ENCODE peak calls at places on chromosomes 1 and 21, in four cellular contexts. R, U, J and G are unnamed samples.

GRCh38 chr1:109783436-109783835 is 19.7 kb upstream of the EPS8L3 start:
- DNase-seq in R (no peak), U (no peak), J (no peak), G (no peak)

GRCh38 chr1:9859252-9860014 is 35.7 kb upstream of the CLSTN1 start:
- DNase-seq in R (no peak), U (no peak), J (no peak), G (no peak)

GRCh38 chr1:17587693-17588047 is 48.2 kb downstream of the ARHGEF10L start:
- DNase-seq in R (no peak), U (peak), J (no peak), G (peak)

GRCh38 chr1:117284408-117285215 is 73.9 kb upstream of the VTCN1 start:
- DNase-seq in R (peak), U (peak), J (no peak), G (no peak)

GRCh38 chr1:235872270-235872669 is 5.6 kb upstream of the LYST start:
- DNase-seq in R (no peak), U (no peak), J (no peak), G (no peak)

GRCh38 chr1:147568551-147568950 is 27.2 kb downstream of the BCL9 start:
- DNase-seq in R (no peak), U (no peak), J (no peak), G (no peak)

GRCh38 chr21:38986460-38987395 is 181.0 kb downstream of the ETS2 start:
- DNase-seq in R (no peak), U (peak), J (no peak), G (no peak)

GRCh38 chr1:157438236-157439012 is 113.9 kb downstream of the FCRL5 start:
- DNase-seq in R (no peak), U (no peak), J (no peak), G (no peak)

GRCh38 chr1:1764876-1765478 is 13.3 kb downstream of the NADK start:
- DNase-seq in R (no peak), U (no peak), J (no peak), G (peak)

GRCh38 chr1:39960461-39960958 is 5.6 kb downstream of the MFSD2A start:
- DNase-seq in R (peak), U (no peak), J (peak), G (no peak)

GRCh38 chr1:117815105-117815812 is 114.2 kb downstream of the GDAP2 start:
- DNase-seq in R (no peak), U (no peak), J (no peak), G (no peak)

GRCh38 chr1:28298438-28298837 is 30.4 kb upstream of the MED18 start:
- DNase-seq in R (no peak), U (no peak), J (no peak), G (no peak)

GRCh38 chr1:112849425-112849966 is 106.5 kb downstream of the SLC16A1 start:
- DNase-seq in R (no peak), U (no peak), J (no peak), G (peak)

GRCh38 chr1:166730299-166730888 is 108.9 kb upstream of the POGK start:
- DNase-seq in R (peak), U (no peak), J (no peak), G (no peak)

GRCh38 chr1:223819730-223820514 is 25.8 kb downstream of the TP53BP2 start:
- DNase-seq in R (no peak), U (no peak), J (no peak), G (no peak)

GRCh38 chr1:90768826-90769225 is 51.7 kb upstream of the BARHL2 start:
- DNase-seq in R (no peak), U (no peak), J (no peak), G (no peak)

GRCh38 chr1:10193340-10193739 is 17.0 kb upstream of the KIF1B start:
- DNase-seq in R (no peak), U (no peak), J (no peak), G (no peak)

GRCh38 chr1:248814351-248814750 is 11.4 kb downstream of the SH3BP5L start:
- DNase-seq in R (no peak), U (no peak), J (no peak), G (no peak)

GRCh38 chr21:26797878-26798456 is 47.2 kb downstream of the ADAMTS1 start:
- DNase-seq in R (no peak), U (no peak), J (no peak), G (no peak)

GRCh38 chr1:201652180-201652579 is 113.3 kb downstream of the NAV1 start:
- DNase-seq in R (no peak), U (no peak), J (no peak), G (no peak)

GRCh38 chr1:220889333-220889732 is 10.1 kb downstream of the HLX start:
- DNase-seq in R (no peak), U (no peak), J (no peak), G (no peak)

GRCh38 chr1:27342391-27342777 is 562 bp downstream of the SYTL1 start:
- DNase-seq in R (no peak), U (no peak), J (no peak), G (no peak)

GRCh38 chr1:156706647-156707008 is 1.2 kb upstream of the CRABP2 start:
- DNase-seq in R (peak), U (no peak), J (no peak), G (peak)

GRCh38 chr1:209704584-209704983 is at the start of gene HSD11B1:
- DNase-seq in R (no peak), U (no peak), J (no peak), G (no peak)

GRCh38 chr1:47971385-47971784 is 25.8 kb downstream of the TRABD2B start:
- DNase-seq in R (no peak), U (no peak), J (no peak), G (no peak)

GRCh38 chr1:39509360-39510009 is 18.0 kb downstream of the BMP8A start:
- DNase-seq in R (no peak), U (no peak), J (peak), G (no peak)

GRCh38 chr1:41673355-41673754 is 188.9 kb upstream of the EDN2 start:
- DNase-seq in R (no peak), U (no peak), J (peak), G (no peak)

GRCh38 chr1:79373481-79374132 is 367.1 kb upstream of the ADGRL4 start:
- DNase-seq in R (no peak), U (no peak), J (no peak), G (no peak)

GRCh38 chr1:162878000-162878596 is 17.1 kb upstream of the CCDC190 start:
- DNase-seq in R (peak), U (peak), J (no peak), G (peak)

GRCh38 chr1:24384251-24385090 is 29.1 kb downstream of the STPG1 start:
- DNase-seq in R (no peak), U (no peak), J (no peak), G (no peak)

GRCh38 chr1:156471496-156472490 is 28.8 kb downstream of the MEF2D start:
- DNase-seq in R (no peak), U (peak), J (no peak), G (no peak)

GRCh38 chr1:54112969-54113368 is 39.8 kb downstream of the CDCP2 start:
- DNase-seq in R (no peak), U (no peak), J (no peak), G (no peak)

GRCh38 chr21:42524341-42525227 is 10.9 kb downstream of the SLC37A1 start:
- DNase-seq in R (no peak), U (peak), J (peak), G (peak)

GRCh38 chr1:2982615-2983318 is 38.5 kb upstream of the ACTRT2 start:
- DNase-seq in R (no peak), U (no peak), J (no peak), G (no peak)
- TF ChIP-seq ESRRA in R (no peak), U (no peak), J (no peak), G (no peak)

DNA sequence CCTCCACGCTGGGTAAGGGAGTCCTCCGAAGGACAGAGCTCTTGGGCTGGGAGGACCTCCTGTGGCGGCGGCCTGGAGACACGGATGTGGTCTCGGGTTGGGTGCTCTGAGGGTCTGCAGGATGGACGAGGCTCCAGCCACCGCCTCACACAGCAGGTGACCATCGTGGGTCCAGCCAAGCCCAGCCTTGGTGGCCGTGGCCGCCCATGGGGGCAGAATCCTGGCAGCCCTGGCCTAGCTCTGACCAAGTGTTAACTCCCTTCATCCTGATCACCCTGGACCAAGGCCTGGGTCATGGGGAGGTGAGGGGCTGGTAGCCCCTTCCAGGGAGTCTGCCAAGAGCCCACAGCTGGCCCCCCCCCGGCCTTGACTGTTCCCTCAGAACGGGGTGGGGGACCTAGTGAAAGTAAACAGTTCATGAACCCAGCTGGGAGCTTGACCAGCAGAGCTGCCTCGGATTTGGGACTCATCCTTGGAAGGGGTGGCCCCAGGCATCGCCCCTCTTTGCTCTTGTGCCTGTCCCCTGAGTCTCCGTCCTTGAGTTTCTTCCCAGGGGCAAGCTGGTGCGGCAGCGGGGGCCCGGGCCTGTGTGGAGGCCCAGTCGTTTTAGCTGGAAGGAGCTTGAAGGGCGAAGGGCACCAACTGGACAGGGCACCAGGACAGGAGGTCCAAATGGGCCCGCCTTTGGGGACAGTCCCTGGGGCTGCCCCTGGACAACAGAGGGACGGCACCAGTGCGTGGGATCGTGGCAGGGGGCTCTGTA is 17.8 kb downstream of the ARHGEF16 start:
- DNase-seq in R (no peak), U (no peak), J (no peak), G (no peak)
- TF ChIP-seq SP1 in R (no peak), U (no peak), J (no peak), G (no peak)

GRCh38 chr1:149977345-149977744 is 33.2 kb downstream of the OTUD7B start:
- DNase-seq in R (no peak), U (no peak), J (no peak), G (no peak)

GRCh38 chr1:149979245-149979971 is 31.1 kb downstream of the OTUD7B start:
- DNase-seq in R (no peak), U (no peak), J (no peak), G (no peak)

GRCh38 chr1:149979972-149980548 is 30.5 kb downstream of the OTUD7B start:
- DNase-seq in R (no peak), U (no peak), J (no peak), G (no peak)

GRCh38 chr1:149978547-149979023 is 31.9 kb downstream of the OTUD7B start:
- DNase-seq in R (no peak), U (peak), J (no peak), G (no peak)
- TF ChIP-seq ESRRA in R (no peak), U (no peak), J (no peak), G (no peak)

GRCh38 chr1:86434031-86434430 is 10.1 kb downstream of the CLCA2 start:
- DNase-seq in R (no peak), U (no peak), J (no peak), G (no peak)
- TF ChIP-seq SP1 in R (no peak), U (no peak), J (no peak), G (no peak)

DNA sequence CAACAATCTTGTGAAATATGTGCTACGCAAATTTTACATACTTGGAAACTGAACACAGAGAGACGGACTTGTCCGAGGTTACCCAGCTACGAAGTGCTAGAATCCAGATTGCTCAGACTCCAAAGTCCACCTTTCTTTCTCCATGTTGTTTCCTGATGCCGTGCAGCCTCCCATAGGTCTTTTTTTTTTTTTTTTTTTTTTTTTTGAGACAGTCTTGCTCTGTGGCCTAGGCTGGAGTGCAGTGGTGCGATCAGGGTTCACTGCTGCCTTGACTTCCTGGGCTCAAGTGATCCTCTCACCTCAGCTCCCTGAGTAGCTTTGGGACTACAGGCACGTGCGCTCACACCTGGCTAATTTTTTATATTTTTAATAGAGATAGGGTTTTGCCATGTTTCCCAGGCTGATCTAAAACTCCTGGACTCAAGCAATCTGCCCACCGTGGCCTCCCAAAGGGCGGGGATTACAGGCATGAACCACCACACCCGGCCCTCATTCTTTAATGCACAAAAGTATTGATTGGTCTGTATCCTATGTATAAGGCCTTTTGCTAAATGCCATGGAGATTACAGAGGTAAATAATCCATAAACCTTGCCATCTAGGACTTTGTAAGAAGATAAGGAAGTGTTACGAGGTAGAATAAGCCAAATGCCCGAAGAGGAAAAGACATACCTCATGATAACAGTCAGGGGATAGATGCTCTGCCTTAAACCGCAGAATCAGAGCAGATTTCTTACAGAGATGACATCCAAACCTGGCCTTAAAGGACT is 92.8 kb downstream of the C1orf21 start:
- DNase-seq in R (no peak), U (peak), J (no peak), G (no peak)
- TF ChIP-seq ESRRA in R (no peak), U (no peak), J (no peak), G (no peak)

DNA sequence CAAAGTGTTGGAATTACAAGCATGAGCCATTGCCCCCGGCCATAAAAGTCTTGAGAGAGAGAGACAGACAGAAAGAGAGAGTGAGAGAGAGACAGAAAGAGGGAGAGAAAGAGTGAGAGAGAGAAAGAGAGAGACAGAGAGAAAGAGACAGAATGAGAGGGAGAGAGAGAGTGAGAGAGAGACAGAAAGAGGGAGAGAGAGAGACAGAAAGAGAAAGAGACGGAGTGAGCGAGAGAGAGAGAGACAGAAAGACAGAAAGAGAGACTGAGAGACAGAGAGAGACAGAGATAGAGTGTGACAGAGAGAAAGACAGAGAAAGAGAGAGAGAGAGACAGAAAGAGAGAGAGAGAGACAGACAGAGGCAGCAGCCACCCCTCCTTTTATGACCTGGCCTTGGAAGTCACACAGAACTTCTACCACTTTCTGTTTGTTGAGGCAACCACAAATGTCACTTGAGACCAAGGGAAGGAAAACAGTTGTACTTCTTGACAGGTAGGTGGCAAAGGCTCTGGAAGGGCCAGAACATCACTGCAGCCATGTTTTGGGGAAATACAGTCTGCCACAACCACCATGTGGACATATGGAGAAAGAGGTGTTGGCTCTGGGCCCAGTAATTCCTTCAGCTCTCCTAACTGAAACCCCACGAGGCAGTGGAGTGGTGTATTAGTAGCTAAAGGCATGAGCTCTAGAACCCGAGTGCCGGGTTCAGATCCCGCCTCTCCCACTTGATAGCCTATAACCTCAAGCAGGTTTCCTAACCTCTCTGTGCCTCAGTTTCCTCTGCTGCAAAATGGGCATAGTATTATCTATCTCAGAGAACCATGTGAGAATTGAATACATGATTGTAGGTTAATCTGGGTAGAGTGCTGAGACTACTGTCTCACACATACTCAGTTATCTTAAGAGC is 50.6 kb downstream of the TNFRSF8 start:
- DNase-seq in R (no peak), U (no peak), J (no peak), G (no peak)
- TF ChIP-seq SP1 in R (no peak), U (no peak), J (no peak), G (no peak)

GRCh38 chr1:50719126-50719525 is 240.9 kb downstream of the FAF1 start:
- DNase-seq in R (no peak), U (no peak), J (no peak), G (no peak)

GRCh38 chr1:50720457-50721053 is 239.5 kb downstream of the FAF1 start:
- DNase-seq in R (peak), U (no peak), J (no peak), G (no peak)

DNA sequence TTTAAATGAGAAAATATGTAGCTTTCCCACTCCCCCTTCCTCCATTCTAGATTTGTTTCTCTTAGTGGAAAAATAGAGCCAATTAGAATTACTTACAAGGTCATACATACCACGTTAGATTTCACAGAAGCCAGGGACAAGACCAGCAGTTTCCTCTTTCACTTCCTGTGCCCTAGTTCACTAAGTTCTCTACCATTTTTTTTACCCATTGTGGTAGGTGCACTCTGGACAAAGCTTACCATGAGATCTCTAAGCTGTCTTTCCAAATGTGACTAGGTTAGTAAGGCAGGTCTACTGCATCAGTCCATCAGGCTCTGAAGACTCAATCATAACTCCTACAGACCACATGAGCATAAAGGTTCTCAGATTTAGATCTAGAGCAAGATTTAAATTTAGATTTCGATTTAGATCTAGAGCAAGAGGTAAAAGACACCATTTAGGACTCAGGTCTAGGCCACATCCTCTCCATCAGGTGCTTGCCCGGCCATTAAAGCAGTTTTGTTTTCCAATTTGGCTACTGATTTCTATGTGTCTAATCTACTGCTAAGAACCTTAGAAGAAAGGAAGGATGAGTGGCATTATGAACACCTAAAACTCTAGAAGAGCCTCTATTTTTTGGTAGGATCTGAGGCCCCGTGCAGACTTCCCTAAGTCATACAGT is 235.3 kb downstream of the FAF1 start:
- DNase-seq in R (no peak), U (no peak), J (peak), G (no peak)
- TF ChIP-seq ESRRA in R (no peak), U (no peak), J (no peak), G (no peak)

GRCh38 chr1:170313306-170313705 is 167.5 kb downstream of the NTMT2 start:
- DNase-seq in R (no peak), U (no peak), J (no peak), G (no peak)

GRCh38 chr1:170316270-170316669 is 170.5 kb downstream of the NTMT2 start:
- DNase-seq in R (no peak), U (no peak), J (no peak), G (no peak)

GRCh38 chr1:170321113-170321512 is 175.4 kb downstream of the NTMT2 start:
- DNase-seq in R (no peak), U (no peak), J (no peak), G (no peak)

GRCh38 chr1:170318736-170319135 is 173.0 kb downstream of the NTMT2 start:
- DNase-seq in R (no peak), U (no peak), J (no peak), G (no peak)

DNA sequence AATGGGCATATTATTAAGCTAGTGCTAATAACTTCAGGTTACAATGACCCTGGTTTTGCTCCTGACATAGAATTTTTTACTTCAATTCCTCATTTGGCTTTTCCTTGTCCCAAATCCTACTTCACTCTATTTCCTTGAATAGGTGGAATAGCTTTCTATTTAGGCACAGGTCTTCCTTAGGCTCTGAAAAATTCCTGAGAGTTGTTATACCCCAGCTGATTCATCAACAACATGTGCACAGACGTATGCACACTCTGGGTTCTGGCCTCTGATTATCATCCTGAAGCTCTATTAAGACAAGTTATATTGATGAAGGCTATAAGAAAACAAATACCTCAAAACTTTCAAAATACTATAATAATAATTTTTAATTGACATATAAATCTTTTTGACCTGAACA is 172.4 kb downstream of the NTMT2 start:
- DNase-seq in R (no peak), U (no peak), J (no peak), G (no peak)
- TF ChIP-seq SP1 in R (no peak), U (no peak), J (no peak), G (no peak)